ENCODE peak calls at places on chromosome 16, in eight cellular contexts. E is caudate nucleus; S is activated gamma-delta T cell treated with Interleukin-2 at 50 U/mL for 16 hours; U is CD4-positive, alpha-beta T cell; F is COR-L47; I is endothelial cell of umbilical vein; G is sciatic nerve; R is cardiac fibroblast. W is an unnamed sample.

GRCh38 chr16:1777375-1778199 is 4.7 kb upstream of the MRPS34 start:
- DNase-seq in E (no peak), S (no peak), U (no peak), F (no peak), I (no peak), G (no peak), R (no peak), W (no peak)

GRCh38 chr16:2752850-2753522 is 548 bp downstream of the SRRM2 start:
- DNase-seq in E (peak; percentile 81), S (no peak), U (no peak), F (peak; percentile 83), I (no peak), G (peak; percentile 91), R (peak; percentile 80), W (peak; percentile 3)

GRCh38 chr16:11138026-11138768 is 117.8 kb downstream of the SOCS1 start:
- DNase-seq in E (no peak), S (no peak), U (no peak), F (no peak), I (peak; percentile 41), G (no peak), R (no peak), W (no peak)

GRCh38 chr16:89945654-89946053 is 2.9 kb upstream of the DEF8 start:
- DNase-seq in E (no peak), S (no peak), U (no peak), F (no peak), I (no peak), G (no peak), R (no peak), W (no peak)

GRCh38 chr16:12089492-12090161 is 113.1 kb downstream of the SNX29 start:
- DNase-seq in E (no peak), S (peak; percentile 36), U (peak; percentile 32), F (no peak), I (peak; percentile 73), G (peak; percentile 58), R (peak; percentile 70), W (no peak)

GRCh38 chr16:89581045-89581695 is 5.6 kb downstream of the CPNE7 start:
- DNase-seq in E (no peak), S (no peak), U (no peak), F (no peak), I (peak; percentile 74), G (no peak), R (peak; percentile 99), W (no peak)

GRCh38 chr16:77662241-77662640 is 60.1 kb upstream of the NUDT7 start:
- DNase-seq in E (no peak), S (no peak), U (no peak), F (no peak), I (no peak), G (no peak), R (no peak), W (no peak)

GRCh38 chr16:89026121-89026612 is 49.2 kb upstream of the CBFA2T3 start:
- DNase-seq in E (no peak), S (peak; percentile 61), U (no peak), F (no peak), I (no peak), G (no peak), R (peak; percentile 17), W (no peak)

GRCh38 chr16:50096791-50097190 is 31.0 kb downstream of the HEATR3 start:
- DNase-seq in E (no peak), S (no peak), U (no peak), F (no peak), I (no peak), G (no peak), R (peak; percentile 75), W (no peak)

GRCh38 chr16:65534121-65534528 is 412.3 kb upstream of the CDH11 start:
- DNase-seq in E (no peak), S (no peak), U (no peak), F (no peak), I (no peak), G (no peak), R (peak; percentile 64), W (no peak)

GRCh38 chr16:27245276-27246231 is 23.0 kb downstream of the NSMCE1 start:
- DNase-seq in E (no peak), S (no peak), U (no peak), F (no peak), I (no peak), G (no peak), R (peak; percentile 92), W (no peak)

GRCh38 chr16:4633910-4634635 is 9.4 kb downstream of the MGRN1 start:
- DNase-seq in E (no peak), S (no peak), U (no peak), F (no peak), I (no peak), G (no peak), R (no peak), W (no peak)

GRCh38 chr16:57878586-57878985 is 76.3 kb upstream of the KIFC3 start:
- DNase-seq in E (no peak), S (no peak), U (no peak), F (no peak), I (no peak), G (no peak), R (no peak), W (no peak)

GRCh38 chr16:68642436-68643064 is 2.6 kb upstream of the CDH3 start:
- DNase-seq in E (no peak), S (no peak), U (no peak), F (peak; percentile 39), I (peak; percentile 12), G (no peak), R (no peak), W (no peak)

GRCh38 chr16:30567991-30568638 is 3.4 kb downstream of the ZNF688 start:
- DNase-seq in E (no peak), S (peak; percentile 44), U (peak; percentile 41), F (no peak), I (no peak), G (no peak), R (peak; percentile 95), W (no peak)

GRCh38 chr16:83517398-83517797 is 290.4 kb upstream of the HSBP1 start:
- DNase-seq in E (no peak), S (no peak), U (no peak), F (no peak), I (no peak), G (no peak), R (no peak), W (no peak)

GRCh38 chr16:85158702-85159225 is 46.5 kb upstream of the CIBAR2 start:
- DNase-seq in E (no peak), S (no peak), U (no peak), F (no peak), I (no peak), G (no peak), R (no peak), W (no peak)

GRCh38 chr16:50354629-50355456 is 13.9 kb downstream of the BRD7 start:
- DNase-seq in E (no peak), S (no peak), U (no peak), F (no peak), I (peak; percentile 33), G (no peak), R (peak; percentile 47), W (no peak)

GRCh38 chr16:87945351-87946042 is 5.7 kb upstream of the BANP start:
- DNase-seq in E (peak; percentile 49), S (no peak), U (no peak), F (peak; percentile 95), I (peak; percentile 75), G (peak; percentile 86), R (peak; percentile 69), W (peak; percentile 1)

GRCh38 chr16:5460701-5461100 is 363.1 kb upstream of the EEF2KMT start:
- DNase-seq in E (peak; percentile 44), S (no peak), U (no peak), F (no peak), I (no peak), G (no peak), R (no peak), W (no peak)

GRCh38 chr16:3143598-3144330 is 8.9 kb downstream of the ZNF213 start:
- DNase-seq in E (no peak), S (no peak), U (no peak), F (no peak), I (no peak), G (no peak), R (no peak), W (no peak)

GRCh38 chr16:27779719-27780161 is 229.8 kb downstream of the KATNIP start:
- DNase-seq in E (peak; percentile 47), S (no peak), U (no peak), F (no peak), I (no peak), G (peak; percentile 77), R (peak; percentile 19), W (peak; percentile 26)

GRCh38 chr16:13038591-13038990 is 137.2 kb downstream of the SHISA9 start:
- DNase-seq in E (no peak), S (no peak), U (no peak), F (no peak), I (no peak), G (no peak), R (no peak), W (no peak)

GRCh38 chr16:4467916-4468315 is 6.5 kb downstream of the NMRAL1 start:
- DNase-seq in E (no peak), S (no peak), U (no peak), F (no peak), I (no peak), G (no peak), R (no peak), W (no peak)

GRCh38 chr16:83906690-83907089 is 7.8 kb downstream of the MLYCD start:
- DNase-seq in E (no peak), S (no peak), U (no peak), F (no peak), I (no peak), G (no peak), R (peak; percentile 22), W (no peak)

GRCh38 chr16:15785386-15786059 is 71.3 kb downstream of the MYH11 start:
- DNase-seq in E (no peak), S (no peak), U (no peak), F (no peak), I (no peak), G (no peak), R (no peak), W (no peak)

GRCh38 chr16:89114159-89114981 is 20.7 kb downstream of the ACSF3 start:
- DNase-seq in E (no peak), S (no peak), U (no peak), F (no peak), I (no peak), G (no peak), R (peak; percentile 29), W (no peak)

W was measured in NCI-H1048.